ENCODE peak calls at places on chromosomes 7 and 10, in four cellular contexts. V is CD4-positive, CD25-positive, alpha-beta regulatory T cell; Z is SJSA1; E is psoas muscle. F is an unnamed sample. For H3K9me3, the result is how much of the 10 kb centered on the place peaks cover.

GRCh38 chr7:50393547-50394252 is 56.5 kb downstream of the FIGNL1 start:
- DNase-seq in V (peak), Z (no peak), E (no peak), F (peak)

GRCh38 chr7:39566056-39566921 is at the start of gene YAE1:
- DNase-seq in Z (peak), E (peak), V (peak), F (peak)

GRCh38 chr10:131258256-131258655 is 53.3 kb downstream of the TCERG1L start:
- DNase-seq in E (no peak), Z (no peak), V (no peak), F (no peak)

GRCh38 chr7:142716596-142716995 is 32.7 kb upstream of the PRSS1 start:
- DNase-seq in V (no peak), Z (no peak), E (no peak), F (no peak)

GRCh38 chr10:60139798-60140566 is 233.6 kb upstream of the CCDC6 start:
- DNase-seq in Z (peak), E (no peak), V (no peak), F (no peak)

GRCh38 chr7:14748461-14748860 is 154.1 kb downstream of the DGKB start:
- DNase-seq in V (no peak), Z (no peak), E (no peak), F (no peak)

GRCh38 chr7:140005754-140006503 is 56.8 kb downstream of the PARP12 start:
- DNase-seq in Z (no peak), E (no peak), V (no peak), F (no peak)

GRCh38 chr7:91182819-91183405 is 81.3 kb upstream of the FZD1 start:
- DNase-seq in Z (peak), V (no peak), E (no peak), F (no peak)

GRCh38 chr7:33423646-33424020 is 294.3 kb downstream of the BBS9 start:
- DNase-seq in E (no peak), V (peak), Z (no peak), F (no peak)

GRCh38 chr7:80134105-80134535 is 511 bp upstream of the GNAI1 start:
- DNase-seq in E (no peak), V (no peak), Z (no peak), F (no peak)

GRCh38 chr10:79268717-79269116 is 78.6 kb upstream of the PPIF start:
- DNase-seq in Z (no peak), V (no peak), E (no peak), F (no peak)

GRCh38 chr10:6202684-6203330 is at the start of gene PFKFB3:
- DNase-seq in V (peak), Z (peak), E (peak), F (peak)

GRCh38 chr7:138665669-138666140 is 35.5 kb downstream of the SVOPL start:
- DNase-seq in V (no peak), E (no peak), Z (no peak), F (no peak)

GRCh38 chr7:75055830-75056431 is 17.7 kb downstream of the RCC1L start:
- DNase-seq in Z (no peak), V (no peak), E (no peak), F (no peak)

GRCh38 chr10:73814896-73815718 is 3.7 kb upstream of the NDST2 start:
- DNase-seq in V (no peak), Z (no peak), E (peak), F (no peak)

GRCh38 chr7:13467111-13467547 is 522.3 kb downstream of the ETV1 start:
- DNase-seq in E (no peak), V (no peak), Z (no peak), F (no peak)

GRCh38 chr10:32166365-32166764 is 110.1 kb upstream of the KIF5B start:
- DNase-seq in Z (no peak), E (no peak), V (no peak), F (no peak)

GRCh38 chr10:79070091-79070610 is 1.4 kb downstream of the ZMIZ1 start:
- DNase-seq in E (peak), Z (peak), V (no peak), F (no peak)

GRCh38 chr7:47358357-47358756 is 223.6 kb downstream of the TNS3 start:
- DNase-seq in Z (no peak), E (no peak), V (no peak), F (no peak)

GRCh38 chr10:91316486-91316885 is 93.7 kb upstream of the HECTD2 start:
- DNase-seq in Z (no peak), V (no peak), E (no peak), F (no peak)

GRCh38 chr10:110056822-110057221 is 49.0 kb downstream of the ADD3 start:
- DNase-seq in E (no peak), V (no peak), Z (peak), F (no peak)

GRCh38 chr10:132305654-132306340 is 2.0 kb downstream of the STK32C start:
- DNase-seq in V (no peak), E (no peak), Z (no peak), F (no peak)

GRCh38 chr10:38025283-38025682 is 14.8 kb downstream of the ZNF33A start:
- DNase-seq in E (no peak), Z (no peak), V (peak), F (no peak)

GRCh38 chr7:102300643-102301211 is 14.1 kb downstream of the SH2B2 start:
- DNase-seq in V (no peak), E (peak), Z (no peak), F (no peak)

GRCh38 chr7:40796723-40797122 is 661.9 kb downstream of the SUGCT start:
- DNase-seq in Z (no peak), V (no peak), E (no peak), F (no peak)

GRCh38 chr10:101355307-101355706 is 1.3 kb downstream of the BTRC start:
- DNase-seq in E (no peak), V (no peak), Z (no peak), F (no peak)

GRCh38 chr10:42988517-42989395 is 88.1 kb upstream of the RET start:
- DNase-seq in V (no peak), Z (no peak), E (peak), F (no peak)

GRCh38 chr10:88707429-88708110 is 1.5 kb downstream of the LIPK start:
- DNase-seq in V (no peak), Z (peak), E (no peak), F (no peak)

GRCh38 chr10:81414038-81414437 is 461.0 kb upstream of the NRG3 start:
- DNase-seq in V (no peak), Z (no peak), E (no peak), F (no peak)

GRCh38 chr7:139613971-139614411 is 90.5 kb downstream of the CLEC2L start:
- DNase-seq in V (no peak), E (no peak), Z (no peak), F (no peak)

GRCh38 chr7:69177326-69177897 is 420.9 kb upstream of the AUTS2 start:
- DNase-seq in E (no peak), Z (no peak), V (no peak), F (no peak)

GRCh38 chr7:74606101-74606908 is 51.2 kb upstream of the GTF2I start:
- DNase-seq in Z (no peak), E (peak), V (peak), F (no peak)

GRCh38 chr10:87861034-87861433 is 2.3 kb downstream of the KLLN start:
- DNase-seq in Z (no peak), V (no peak), E (no peak), F (no peak)

GRCh38 chr10:76719021-76719420 is 918.6 kb downstream of the KCNMA1 start:
- DNase-seq in Z (no peak), E (no peak), V (no peak), F (no peak)

GRCh38 chr7:53340220-53340619 is 304.8 kb downstream of the POM121L12 start:
- DNase-seq in E (no peak), V (no peak), Z (no peak), F (no peak)
- H3K9me3 ChIP-seq in E (under half), V (under half), Z (under half), F (under half)

DNA sequence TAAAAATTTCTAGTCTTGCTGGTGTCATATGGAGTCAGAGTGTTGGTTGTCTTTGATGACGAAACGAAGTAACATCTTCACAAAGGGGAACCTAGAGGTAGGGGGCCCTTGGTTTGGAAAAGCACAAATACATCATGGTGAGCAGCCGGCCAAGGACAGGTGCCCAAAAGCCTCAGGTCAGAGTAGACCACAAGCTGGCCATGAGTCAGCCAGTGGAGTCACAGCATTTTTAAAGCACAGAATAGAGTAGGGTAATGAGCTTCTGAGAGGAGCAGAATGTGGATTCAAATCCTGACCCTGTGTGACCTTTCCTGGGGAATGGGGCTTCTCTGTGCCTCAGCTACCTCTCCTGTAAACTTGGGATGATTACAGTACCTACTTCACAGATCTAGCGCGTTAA is 5.3 kb downstream of the CAMK2B start:
- DNase-seq in Z (no peak), E (peak), V (no peak), F (no peak)
- H3K9me3 ChIP-seq in Z (under half), E (under half), V (under half), F (under half)

DNA sequence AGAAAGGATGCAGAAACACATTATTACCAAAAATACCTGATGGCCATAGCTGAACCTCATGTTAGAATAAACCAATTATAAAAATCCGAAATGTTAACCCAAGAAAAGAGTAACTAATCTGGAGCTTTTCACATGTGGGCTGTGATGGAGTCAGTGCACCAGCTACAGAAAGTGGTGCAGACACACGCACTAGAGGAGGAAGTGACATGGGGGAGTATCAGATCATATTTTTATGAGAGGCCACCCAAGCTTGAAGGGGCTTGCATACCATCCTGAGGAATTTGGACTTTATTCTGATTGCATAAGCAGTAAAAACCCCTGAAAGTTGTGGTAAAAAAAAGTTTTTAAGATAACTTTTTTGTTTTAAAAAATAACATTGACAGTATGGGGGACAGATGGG is 1148.5 kb upstream of the CELF2 start:
- DNase-seq in Z (no peak), E (no peak), V (no peak), F (no peak)
- H3K9me3 ChIP-seq in Z (under half), E (under half), V (under half), F (under half)

GRCh38 chr7:54469740-54470139 is 72.4 kb upstream of the VSTM2A start:
- DNase-seq in E (no peak), Z (no peak), V (no peak), F (no peak)

DNA sequence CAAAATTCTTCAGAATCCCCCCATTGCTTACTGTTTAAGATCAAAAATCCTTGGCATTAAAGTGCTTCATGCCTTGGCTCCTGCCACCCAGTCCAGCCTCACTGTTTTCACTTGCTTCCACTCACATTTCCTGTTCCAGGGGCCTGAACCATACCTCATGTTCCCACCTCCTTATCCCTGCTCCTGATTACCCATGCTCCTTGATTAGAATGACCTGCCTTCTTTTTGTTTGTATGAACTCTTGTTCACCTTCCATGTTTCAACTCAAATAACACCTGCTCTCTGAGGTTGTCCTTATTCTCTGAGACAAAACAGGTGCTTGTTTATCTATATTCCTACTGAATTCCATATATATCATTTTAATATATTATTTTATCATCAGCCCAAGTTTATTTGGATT is 77.1 kb upstream of the VSTM2A start:
- DNase-seq in E (no peak), Z (no peak), V (no peak), F (no peak)
- H3K9me3 ChIP-seq in E (under half), Z (under half), V (under half), F (under half)

GRCh38 chr7:37035631-37036030 is 311.3 kb upstream of the AOAH start:
- DNase-seq in E (no peak), V (no peak), Z (no peak), F (no peak)
- H3K9me3 ChIP-seq in E (under half), V (under half), Z (under half), F (under half)

DNA sequence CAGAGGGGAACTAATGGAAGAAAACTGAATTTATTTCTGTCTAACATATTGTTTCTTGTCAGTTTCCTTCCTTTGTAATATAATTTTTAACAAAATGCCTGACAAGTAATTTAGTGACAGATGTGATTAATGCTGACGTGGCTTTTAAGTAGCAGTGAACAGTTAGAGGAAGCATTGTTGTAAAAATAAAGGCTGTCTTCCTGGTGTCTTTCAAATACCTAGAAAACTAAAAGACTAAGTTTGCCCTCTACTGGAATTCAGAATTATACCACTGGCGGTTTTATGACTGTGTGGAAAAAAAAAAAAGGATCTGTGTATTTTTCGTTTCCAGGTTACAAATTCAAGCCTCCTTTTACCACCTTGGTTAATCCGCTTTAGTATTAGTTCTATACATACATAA is 217.1 kb upstream of the DPP6 start:
- DNase-seq in Z (no peak), E (no peak), V (no peak), F (no peak)
- H3K9me3 ChIP-seq in Z (under half), E (under half), V (under half), F (under half)

DNA sequence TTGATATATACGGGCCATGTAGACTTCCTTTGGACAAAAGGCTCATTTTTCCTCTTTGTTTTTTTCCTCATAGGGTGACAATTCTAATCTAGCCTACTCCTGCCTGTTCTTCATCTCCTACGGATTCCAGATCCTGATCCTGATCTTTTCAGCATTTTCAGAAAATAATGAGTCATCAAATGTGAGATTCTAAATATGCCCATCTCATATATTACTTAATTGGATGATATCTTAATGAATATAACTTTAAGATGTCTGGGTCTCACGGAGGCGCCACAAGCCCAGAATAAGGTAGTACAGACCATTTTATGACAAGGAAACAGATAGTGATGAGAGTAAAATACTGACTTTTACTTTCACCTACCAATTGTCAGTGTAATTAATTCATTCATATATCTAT is 11.4 kb downstream of the ABCC2 start:
- DNase-seq in Z (no peak), V (no peak), E (no peak), F (no peak)
- H3K9me3 ChIP-seq in Z (under half), V (under half), E (under half), F (under half)

F was measured in T-helper 17 cell.